ENCODE peak calls at places on chromosome 16, in nine cellular contexts. T, Q, M, Z, C, J, R, Y and X are unnamed samples.

GRCh38 chr16:15983898-15984297 is 34.5 kb downstream of the ABCC1 start:
- DNase-seq in R (no peak), T (peak; percentile 70), J (peak; percentile 52), C (no peak), Y (no peak), Q (no peak), Z (no peak), M (no peak), X (no peak)

GRCh38 chr16:30356401-30357084 is 1.4 kb upstream of the CD2BP2 start:
- DNase-seq in R (peak; percentile 45), C (no peak), Q (no peak), Y (peak; percentile 63), M (peak; percentile 34), T (no peak), J (no peak), Z (no peak), X (peak; percentile 13)

GRCh38 chr16:17657037-17657436 is 186.3 kb upstream of the XYLT1 start:
- DNase-seq in Y (no peak), R (no peak), T (no peak), C (no peak), M (no peak), J (no peak), Z (no peak), Q (no peak), X (no peak)

GRCh38 chr16:56576585-56577299 is 11.9 kb downstream of the MT4 start:
- DNase-seq in Y (peak; percentile 92), Q (peak; percentile 84), C (peak; percentile 79), R (peak; percentile 85), Z (peak; percentile 75), M (peak; percentile 53), T (peak; percentile 45), J (peak; percentile 62), X (peak; percentile 55)

GRCh38 chr16:55370762-55371482 is 46.9 kb downstream of the IRX6 start:
- DNase-seq in Z (peak; percentile 65), R (peak; percentile 75), Y (peak; percentile 85), C (peak; percentile 45), M (no peak), T (peak; percentile 35), J (peak; percentile 19), Q (peak; percentile 88), X (peak; percentile 62)

GRCh38 chr16:47037746-47038458 is 64.4 kb upstream of the DNAJA2 start:
- DNase-seq in C (peak; percentile 85), Q (peak; percentile 94), Y (peak; percentile 99), T (peak; percentile 72), J (peak; percentile 66), R (peak; percentile 93), M (peak; percentile 86), Z (peak; percentile 91), X (peak; percentile 68)

GRCh38 chr16:67872631-67873434 is at the start of gene EDC4:
- DNase-seq in Z (peak; percentile 89), J (peak; percentile 73), M (peak; percentile 75), T (peak; percentile 77), Y (peak; percentile 97), R (peak; percentile 91), Q (peak; percentile 94), C (peak; percentile 84), X (peak; percentile 79)

GRCh38 chr16:30996324-30996999 is 11.5 kb downstream of the HSD3B7 start:
- DNase-seq in M (peak; percentile 53), C (no peak), J (peak; percentile 49), T (no peak), Z (no peak), Q (no peak), R (no peak), Y (no peak), X (peak; percentile 37)

GRCh38 chr16:67447508-67448076 is 16.7 kb downstream of the HSD11B2 start:
- DNase-seq in M (peak; percentile 54), Q (no peak), T (no peak), J (peak; percentile 53), Y (no peak), C (peak; percentile 89), Z (peak; percentile 45), R (no peak), X (peak; percentile 49)

GRCh38 chr16:78437352-78437968 is 338.0 kb downstream of the WWOX start:
- DNase-seq in Z (no peak), J (peak; percentile 18), T (peak; percentile 9), R (no peak), Y (no peak), Q (no peak), M (no peak), C (peak; percentile 27), X (peak; percentile 1)

GRCh38 chr16:84043486-84044107 is 1.0 kb upstream of the SLC38A8 start:
- DNase-seq in Y (peak; percentile 46), Q (no peak), J (peak; percentile 17), Z (no peak), R (peak; percentile 31), M (no peak), T (no peak), C (no peak), X (no peak)

GRCh38 chr16:28090646-28091377 is 27.3 kb upstream of the GSG1L start:
- DNase-seq in R (no peak), J (peak; percentile 45), T (peak; percentile 43), Z (no peak), C (no peak), M (no peak), Y (no peak), Q (no peak), X (peak; percentile 38)

GRCh38 chr16:71367243-71367976 is 8.9 kb downstream of the CALB2 start:
- DNase-seq in J (peak; percentile 40), T (no peak), Y (no peak), M (no peak), R (peak; percentile 59), Z (peak; percentile 27), Q (no peak), C (peak; percentile 74), X (peak; percentile 35)
- TF ChIP-seq CTCF in J (peak; percentile 61), T (peak; percentile 58), Y (no peak), M (no peak), R (peak; percentile 36), Z (no peak), Q (no peak), C (peak; percentile 80), X (peak; percentile 64)

GRCh38 chr16:88454315-88455057 is 1.4 kb downstream of the ZFPM1 start:
- DNase-seq in M (no peak), T (no peak), R (no peak), Q (no peak), J (no peak), Y (no peak), C (no peak), Z (no peak), X (no peak)
- H3K4me3 ChIP-seq in M (peak overlapping the region; percentile 40), T (peak overlapping the region; percentile 40), R (peak overlapping the region; percentile 73), Q (peak overlapping the region; percentile 65), J (peak overlapping the region; percentile 44), Y (peak overlapping the region; percentile 63), C (peak overlapping the region; percentile 82), Z (peak overlapping the region; percentile 68), X (peak overlapping the region; percentile 57)

DNA sequence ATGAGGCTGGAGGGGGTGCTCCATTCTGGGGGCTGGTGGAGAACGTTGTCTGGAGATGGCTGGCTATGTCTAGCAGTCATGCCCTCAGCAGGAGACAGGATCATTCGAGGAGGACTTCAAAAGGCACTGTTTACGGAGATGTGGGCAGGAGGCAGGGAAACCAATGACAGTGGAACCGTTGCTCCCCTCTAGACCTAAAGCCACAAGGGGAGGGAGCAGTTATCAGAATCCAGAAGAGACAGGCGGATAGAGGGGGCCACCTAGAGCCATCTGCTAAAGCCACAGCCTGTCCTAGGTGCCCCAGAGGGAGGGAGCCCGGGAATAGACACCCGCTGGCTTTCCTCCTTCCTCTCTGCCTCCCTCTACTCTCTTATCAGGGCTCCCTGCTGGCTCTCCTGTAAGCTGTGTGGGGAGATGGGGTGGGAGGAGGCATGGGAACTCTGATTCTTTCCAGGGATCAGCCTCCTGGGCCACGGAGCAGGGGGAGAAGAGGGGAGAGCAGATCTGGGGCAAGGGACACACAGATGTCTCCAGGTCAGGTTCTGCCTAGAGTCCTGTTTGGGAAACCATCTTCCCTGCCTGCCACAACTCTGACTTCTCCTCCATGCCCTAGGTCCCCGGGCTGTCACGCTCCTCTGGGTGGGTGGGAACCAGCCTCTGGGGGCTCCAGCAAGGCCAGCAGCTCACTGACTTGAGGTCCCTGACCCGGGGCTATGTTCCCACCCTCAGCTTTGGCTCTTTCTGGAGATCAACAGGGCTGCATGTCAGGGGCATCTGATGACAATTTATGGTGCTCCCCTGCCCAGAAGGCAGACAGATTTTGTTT is 42.3 kb downstream of the IRX3 start:
- DNase-seq in C (no peak), R (no peak), Q (peak; percentile 60), Y (no peak), J (no peak), M (no peak), T (no peak), Z (no peak), X (no peak)
- TF ChIP-seq CTCF in C (no peak), R (no peak), Q (no peak), Y (no peak), J (no peak), M (no peak), T (no peak), Z (no peak), X (no peak)

GRCh38 chr16:3643095-3643730 is 11.3 kb upstream of the DNASE1 start:
- DNase-seq in C (no peak), T (no peak), Z (no peak), R (peak; percentile 25), Q (peak; percentile 58), Y (no peak), M (no peak), J (no peak), X (no peak)

GRCh38 chr16:3641801-3642396 is 12.6 kb upstream of the DNASE1 start:
- DNase-seq in R (peak; percentile 9), T (no peak), Y (no peak), J (no peak), M (no peak), Q (peak; percentile 72), Z (no peak), C (no peak), X (no peak)

GRCh38 chr16:3640632-3641501 is 13.6 kb upstream of the DNASE1 start:
- DNase-seq in C (no peak), Q (peak; percentile 69), M (no peak), Z (no peak), J (no peak), T (no peak), Y (no peak), R (peak; percentile 17), X (no peak)

GRCh38 chr16:3640207-3640606 is 14.3 kb upstream of the DNASE1 start:
- DNase-seq in J (no peak), Q (peak; percentile 7), R (peak; percentile 24), Z (no peak), M (no peak), C (no peak), Y (no peak), T (no peak), X (no peak)

GRCh38 chr16:3642397-3643094 is 11.9 kb upstream of the DNASE1 start:
- DNase-seq in C (peak; percentile 62), Q (peak; percentile 72), Y (no peak), Z (peak; percentile 22), R (peak; percentile 10), T (peak; percentile 22), J (peak; percentile 27), M (no peak), X (no peak)
- H3K4me3 ChIP-seq in C (no peak overlapping the region), Q (no peak overlapping the region), Y (no peak overlapping the region), Z (no peak overlapping the region), R (no peak overlapping the region), T (no peak overlapping the region), J (no peak overlapping the region), M (no peak overlapping the region), X (no peak overlapping the region)

GRCh38 chr16:13919683-13920509 is at the start of gene ERCC4:
- DNase-seq in M (peak; percentile 100), J (peak; percentile 99), Y (peak; percentile 99), C (peak; percentile 100), T (peak; percentile 99), Q (peak; percentile 99), Z (peak; percentile 100), R (peak; percentile 100), X (peak; percentile 98)
- TF ChIP-seq CTCF in M (peak; percentile 94), J (peak; percentile 97), Y (peak; percentile 93), C (peak; percentile 94), T (peak; percentile 97), Q (peak; percentile 95), Z (peak; percentile 85), R (peak; percentile 90), X (peak; percentile 91)